ENCODE peak calls at places on chromosomes 11 and 22, in five cellular contexts. One of them, this sample, is unnamed. For H3K9me3, the result is how much of the 10 kb centered on the place peaks cover.

GRCh38 chr11:120121336-120121735 is 16.6 kb downstream of the TRIM29 start:
- DNase-seq in endodermal cell: no peak
- DNase-seq in upper lobe of right lung: no peak
- DNase-seq in esophagus squamous epithelium: no peak
- DNase-seq in MM.1S: no peak
- DNase-seq in this sample: no peak

GRCh38 chr11:95282337-95282751 is 51.3 kb upstream of the SESN3 start:
- DNase-seq in endodermal cell: peak
- DNase-seq in upper lobe of right lung: no peak
- DNase-seq in esophagus squamous epithelium: no peak
- DNase-seq in MM.1S: no peak
- DNase-seq in this sample: no peak

GRCh38 chr11:27700351-27701261 is at the start of gene BDNF:
- DNase-seq in endodermal cell: peak
- DNase-seq in upper lobe of right lung: peak
- DNase-seq in esophagus squamous epithelium: no peak
- DNase-seq in MM.1S: peak
- DNase-seq in this sample: no peak

GRCh38 chr22:42993651-42994275 is 21.2 kb downstream of the PACSIN2 start:
- DNase-seq in endodermal cell: no peak
- DNase-seq in upper lobe of right lung: no peak
- DNase-seq in esophagus squamous epithelium: no peak
- DNase-seq in MM.1S: no peak
- DNase-seq in this sample: no peak

GRCh38 chr11:118883368-118884071 is at the start of gene CXCR5:
- DNase-seq in endodermal cell: peak
- DNase-seq in upper lobe of right lung: no peak
- DNase-seq in esophagus squamous epithelium: no peak
- DNase-seq in MM.1S: no peak
- DNase-seq in this sample: no peak

GRCh38 chr22:45502215-45503070 is at the start of gene FBLN1:
- DNase-seq in endodermal cell: peak
- DNase-seq in upper lobe of right lung: no peak
- DNase-seq in esophagus squamous epithelium: no peak
- DNase-seq in MM.1S: no peak
- DNase-seq in this sample: peak

GRCh38 chr11:34647131-34647530 is 26.2 kb downstream of the EHF start:
- DNase-seq in endodermal cell: no peak
- DNase-seq in upper lobe of right lung: no peak
- DNase-seq in esophagus squamous epithelium: no peak
- DNase-seq in MM.1S: no peak
- DNase-seq in this sample: no peak

GRCh38 chr22:36052505-36052941 is 23.9 kb upstream of the RBFOX2 start:
- DNase-seq in endodermal cell: peak
- DNase-seq in upper lobe of right lung: no peak
- DNase-seq in esophagus squamous epithelium: no peak
- DNase-seq in MM.1S: peak
- DNase-seq in this sample: no peak

GRCh38 chr22:47927811-47928210 is 1165.4 kb downstream of the TBC1D22A start:
- DNase-seq in endodermal cell: no peak
- DNase-seq in upper lobe of right lung: no peak
- DNase-seq in esophagus squamous epithelium: no peak
- DNase-seq in MM.1S: no peak
- DNase-seq in this sample: no peak
- H3K9me3 ChIP-seq in endodermal cell: under half
- H3K9me3 ChIP-seq in upper lobe of right lung: under half
- H3K9me3 ChIP-seq in esophagus squamous epithelium: under half
- H3K9me3 ChIP-seq in MM.1S: under half
- H3K9me3 ChIP-seq in this sample: under half

GRCh38 chr11:68021167-68021787 is 9.2 kb upstream of the NDUFS8 start:
- DNase-seq in endodermal cell: peak
- DNase-seq in upper lobe of right lung: no peak
- DNase-seq in esophagus squamous epithelium: no peak
- DNase-seq in MM.1S: peak
- DNase-seq in this sample: peak
- TF ChIP-seq CTCF in endodermal cell: peak
- TF ChIP-seq CTCF in upper lobe of right lung: peak
- TF ChIP-seq CTCF in esophagus squamous epithelium: peak
- TF ChIP-seq CTCF in MM.1S: peak
- TF ChIP-seq CTCF in this sample: peak

DNA sequence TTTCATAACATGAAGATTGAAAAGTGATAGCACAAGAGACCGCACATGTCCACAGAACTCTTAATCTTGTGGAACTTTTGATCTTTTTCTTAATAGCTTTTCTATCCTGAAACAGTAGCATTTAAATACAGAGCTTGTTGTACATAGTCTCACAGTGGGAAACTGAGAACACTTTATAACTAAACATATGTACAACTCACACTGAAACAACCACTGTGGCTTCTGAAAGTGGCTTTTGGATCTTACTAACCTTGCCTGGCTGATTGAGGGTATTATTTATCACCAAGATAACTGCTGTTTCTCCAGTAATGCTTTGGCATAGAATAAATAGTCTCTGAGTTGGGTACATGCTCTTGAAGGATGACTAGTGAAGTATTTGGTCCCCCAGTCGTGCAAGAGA is 10.2 kb downstream of the BARX2 start:
- DNase-seq in endodermal cell: no peak
- DNase-seq in upper lobe of right lung: no peak
- DNase-seq in esophagus squamous epithelium: no peak
- DNase-seq in MM.1S: no peak
- DNase-seq in this sample: no peak
- H3K9me3 ChIP-seq in endodermal cell: under half
- H3K9me3 ChIP-seq in upper lobe of right lung: under half
- H3K9me3 ChIP-seq in esophagus squamous epithelium: under half
- H3K9me3 ChIP-seq in MM.1S: under half
- H3K9me3 ChIP-seq in this sample: under half

GRCh38 chr11:112579282-112579681 is 318.6 kb upstream of the PLET1 start:
- DNase-seq in endodermal cell: no peak
- DNase-seq in upper lobe of right lung: no peak
- DNase-seq in esophagus squamous epithelium: no peak
- DNase-seq in MM.1S: no peak
- DNase-seq in this sample: no peak
- TF ChIP-seq CTCF in endodermal cell: no peak
- TF ChIP-seq CTCF in upper lobe of right lung: no peak
- TF ChIP-seq CTCF in esophagus squamous epithelium: no peak
- TF ChIP-seq CTCF in MM.1S: no peak
- TF ChIP-seq CTCF in this sample: no peak

GRCh38 chr22:47498969-47499368 is 736.5 kb downstream of the TBC1D22A start:
- DNase-seq in endodermal cell: no peak
- DNase-seq in upper lobe of right lung: no peak
- DNase-seq in esophagus squamous epithelium: no peak
- DNase-seq in MM.1S: no peak
- DNase-seq in this sample: no peak
- H3K9me3 ChIP-seq in endodermal cell: half or more
- H3K9me3 ChIP-seq in upper lobe of right lung: under half
- H3K9me3 ChIP-seq in esophagus squamous epithelium: under half
- H3K9me3 ChIP-seq in MM.1S: under half
- H3K9me3 ChIP-seq in this sample: under half

GRCh38 chr11:17771841-17772401 is 37.3 kb downstream of the KCNC1 start:
- DNase-seq in endodermal cell: no peak
- DNase-seq in upper lobe of right lung: no peak
- DNase-seq in esophagus squamous epithelium: no peak
- DNase-seq in MM.1S: no peak
- DNase-seq in this sample: no peak

GRCh38 chr11:17771415-17771814 is 36.8 kb downstream of the KCNC1 start:
- DNase-seq in endodermal cell: no peak
- DNase-seq in upper lobe of right lung: peak
- DNase-seq in esophagus squamous epithelium: no peak
- DNase-seq in MM.1S: no peak
- DNase-seq in this sample: no peak

GRCh38 chr11:17770048-17770652 is 35.6 kb downstream of the KCNC1 start:
- DNase-seq in endodermal cell: peak
- DNase-seq in upper lobe of right lung: peak
- DNase-seq in esophagus squamous epithelium: no peak
- DNase-seq in MM.1S: no peak
- DNase-seq in this sample: no peak

GRCh38 chr11:17769218-17769617 is 34.6 kb downstream of the KCNC1 start:
- DNase-seq in endodermal cell: no peak
- DNase-seq in upper lobe of right lung: no peak
- DNase-seq in esophagus squamous epithelium: no peak
- DNase-seq in MM.1S: no peak
- DNase-seq in this sample: no peak

GRCh38 chr11:17770917-17771316 is 36.3 kb downstream of the KCNC1 start:
- DNase-seq in endodermal cell: no peak
- DNase-seq in upper lobe of right lung: no peak
- DNase-seq in esophagus squamous epithelium: no peak
- DNase-seq in MM.1S: no peak
- DNase-seq in this sample: no peak
- TF ChIP-seq CTCF in endodermal cell: peak
- TF ChIP-seq CTCF in upper lobe of right lung: no peak
- TF ChIP-seq CTCF in esophagus squamous epithelium: no peak
- TF ChIP-seq CTCF in MM.1S: no peak
- TF ChIP-seq CTCF in this sample: no peak

DNA sequence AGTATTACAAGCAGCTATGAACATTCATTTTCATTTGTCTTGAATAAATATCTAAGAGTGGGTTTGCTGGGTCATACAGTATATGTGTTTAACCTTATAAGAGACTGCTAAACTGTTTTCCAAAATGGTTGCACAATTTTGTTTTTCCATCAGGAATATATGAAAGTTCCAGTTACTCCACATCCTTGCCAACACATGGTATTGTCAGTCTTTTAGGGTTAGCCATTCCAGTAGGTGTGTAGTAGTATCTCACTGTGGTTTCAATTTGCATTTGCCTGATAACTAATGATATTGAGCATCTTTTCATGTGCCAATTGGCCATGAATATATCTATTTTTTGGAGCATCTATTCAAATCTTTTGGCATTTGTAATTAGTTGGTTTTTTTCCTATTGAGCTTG is 7.7 kb upstream of the CCDC83 start:
- DNase-seq in endodermal cell: no peak
- DNase-seq in upper lobe of right lung: no peak
- DNase-seq in esophagus squamous epithelium: no peak
- DNase-seq in MM.1S: no peak
- DNase-seq in this sample: no peak
- H3K9me3 ChIP-seq in endodermal cell: under half
- H3K9me3 ChIP-seq in upper lobe of right lung: under half
- H3K9me3 ChIP-seq in esophagus squamous epithelium: under half
- H3K9me3 ChIP-seq in MM.1S: under half
- H3K9me3 ChIP-seq in this sample: under half

This sample was measured in lower lobe of right lung.